ENCODE peak calls at places on chromosomes 13 and 19, in five cellular contexts. One of them, this sample, is unnamed.

GRCh38 chr19:45764947-45765346 is 4.1 kb downstream of the SIX5 start:
- DNase-seq in CD8-positive, alpha-beta T cell: no peak
- DNase-seq in psoas muscle: no peak
- DNase-seq in RWPE1: no peak
- DNase-seq in neural crest cell: no peak
- DNase-seq in this sample: no peak

GRCh38 chr19:42246143-42246868 is 3.9 kb upstream of the GSK3A start:
- DNase-seq in psoas muscle: peak
- DNase-seq in RWPE1: peak
- DNase-seq in neural crest cell: no peak
- DNase-seq in CD8-positive, alpha-beta T cell: no peak
- DNase-seq in this sample: no peak

GRCh38 chr13:40981361-40981760 is 37.8 kb downstream of the ELF1 start:
- DNase-seq in psoas muscle: no peak
- DNase-seq in neural crest cell: no peak
- DNase-seq in CD8-positive, alpha-beta T cell: no peak
- DNase-seq in RWPE1: no peak
- DNase-seq in this sample: no peak

GRCh38 chr19:19539738-19540703 is 2.0 kb downstream of the CILP2 start:
- DNase-seq in neural crest cell: no peak
- DNase-seq in psoas muscle: peak
- DNase-seq in RWPE1: peak
- DNase-seq in CD8-positive, alpha-beta T cell: peak
- DNase-seq in this sample: peak

GRCh38 chr19:40907968-40908735 is 26.1 kb upstream of the CYP2A7 start:
- DNase-seq in psoas muscle: peak
- DNase-seq in CD8-positive, alpha-beta T cell: peak
- DNase-seq in RWPE1: no peak
- DNase-seq in neural crest cell: no peak
- DNase-seq in this sample: no peak

GRCh38 chr19:10260141-10260584 is 8.1 kb downstream of the MRPL4 start:
- DNase-seq in neural crest cell: no peak
- DNase-seq in CD8-positive, alpha-beta T cell: no peak
- DNase-seq in psoas muscle: no peak
- DNase-seq in RWPE1: peak
- DNase-seq in this sample: no peak

GRCh38 chr19:11418166-11418517 is 972 bp downstream of the RGL3 start:
- DNase-seq in RWPE1: no peak
- DNase-seq in CD8-positive, alpha-beta T cell: no peak
- DNase-seq in psoas muscle: no peak
- DNase-seq in neural crest cell: no peak
- DNase-seq in this sample: no peak

GRCh38 chr13:83538636-83539035 is 343.6 kb downstream of the SLITRK1 start:
- DNase-seq in neural crest cell: no peak
- DNase-seq in psoas muscle: no peak
- DNase-seq in CD8-positive, alpha-beta T cell: no peak
- DNase-seq in RWPE1: no peak
- DNase-seq in this sample: no peak

GRCh38 chr13:50999641-51000040 is 90.0 kb downstream of the RNASEH2B start:
- DNase-seq in RWPE1: no peak
- DNase-seq in CD8-positive, alpha-beta T cell: no peak
- DNase-seq in psoas muscle: no peak
- DNase-seq in neural crest cell: no peak
- DNase-seq in this sample: no peak

GRCh38 chr13:111622051-111622531 is 301.6 kb downstream of the TEX29 start:
- DNase-seq in psoas muscle: no peak
- DNase-seq in RWPE1: no peak
- DNase-seq in neural crest cell: no peak
- DNase-seq in CD8-positive, alpha-beta T cell: no peak
- DNase-seq in this sample: no peak

GRCh38 chr13:46361535-46361934 is 25.5 kb downstream of the RUBCNL start:
- DNase-seq in CD8-positive, alpha-beta T cell: no peak
- DNase-seq in neural crest cell: no peak
- DNase-seq in RWPE1: no peak
- DNase-seq in psoas muscle: no peak
- DNase-seq in this sample: no peak

GRCh38 chr19:46499692-46500091 is 4.0 kb upstream of the PNMA8B start:
- DNase-seq in neural crest cell: no peak
- DNase-seq in RWPE1: no peak
- DNase-seq in psoas muscle: no peak
- DNase-seq in CD8-positive, alpha-beta T cell: no peak
- DNase-seq in this sample: no peak

GRCh38 chr13:77752512-77753069 is 55.1 kb downstream of the SLAIN1 start:
- DNase-seq in psoas muscle: no peak
- DNase-seq in CD8-positive, alpha-beta T cell: no peak
- DNase-seq in RWPE1: no peak
- DNase-seq in neural crest cell: no peak
- DNase-seq in this sample: no peak

GRCh38 chr13:112842931-112843391 is 126.1 kb upstream of the MCF2L start:
- DNase-seq in psoas muscle: peak
- DNase-seq in neural crest cell: no peak
- DNase-seq in RWPE1: no peak
- DNase-seq in CD8-positive, alpha-beta T cell: no peak
- DNase-seq in this sample: no peak

GRCh38 chr13:22563272-22563671 is 617.5 kb upstream of the SGCG start:
- DNase-seq in RWPE1: no peak
- DNase-seq in CD8-positive, alpha-beta T cell: no peak
- DNase-seq in psoas muscle: no peak
- DNase-seq in neural crest cell: no peak
- DNase-seq in this sample: no peak

DNA sequence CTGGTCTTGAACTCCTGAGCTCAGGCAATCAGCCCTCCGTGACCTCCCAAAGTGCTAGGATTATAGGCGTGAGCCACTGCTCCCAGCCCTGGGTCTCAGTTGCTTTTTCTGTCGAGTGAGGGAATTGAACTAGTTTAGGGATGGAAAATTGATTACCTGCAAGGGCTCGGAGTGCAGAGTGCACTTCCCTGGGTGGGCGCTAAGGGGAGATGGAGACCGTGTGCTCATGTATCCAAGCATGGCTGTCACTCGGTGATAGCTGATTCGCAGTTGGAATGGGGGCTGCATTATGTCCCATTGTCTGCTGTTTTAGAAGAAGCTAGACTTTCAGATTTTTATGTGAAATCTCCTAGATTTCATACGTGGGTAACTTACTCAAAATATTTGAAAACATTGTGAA is 139.9 kb upstream of the RFC3 start:
- DNase-seq in neural crest cell: no peak
- DNase-seq in psoas muscle: no peak
- DNase-seq in RWPE1: no peak
- DNase-seq in CD8-positive, alpha-beta T cell: no peak
- DNase-seq in this sample: peak
- TF ChIP-seq CTCF in neural crest cell: no peak
- TF ChIP-seq CTCF in psoas muscle: no peak
- TF ChIP-seq CTCF in RWPE1: no peak
- TF ChIP-seq CTCF in CD8-positive, alpha-beta T cell: no peak
- TF ChIP-seq CTCF in this sample: peak

DNA sequence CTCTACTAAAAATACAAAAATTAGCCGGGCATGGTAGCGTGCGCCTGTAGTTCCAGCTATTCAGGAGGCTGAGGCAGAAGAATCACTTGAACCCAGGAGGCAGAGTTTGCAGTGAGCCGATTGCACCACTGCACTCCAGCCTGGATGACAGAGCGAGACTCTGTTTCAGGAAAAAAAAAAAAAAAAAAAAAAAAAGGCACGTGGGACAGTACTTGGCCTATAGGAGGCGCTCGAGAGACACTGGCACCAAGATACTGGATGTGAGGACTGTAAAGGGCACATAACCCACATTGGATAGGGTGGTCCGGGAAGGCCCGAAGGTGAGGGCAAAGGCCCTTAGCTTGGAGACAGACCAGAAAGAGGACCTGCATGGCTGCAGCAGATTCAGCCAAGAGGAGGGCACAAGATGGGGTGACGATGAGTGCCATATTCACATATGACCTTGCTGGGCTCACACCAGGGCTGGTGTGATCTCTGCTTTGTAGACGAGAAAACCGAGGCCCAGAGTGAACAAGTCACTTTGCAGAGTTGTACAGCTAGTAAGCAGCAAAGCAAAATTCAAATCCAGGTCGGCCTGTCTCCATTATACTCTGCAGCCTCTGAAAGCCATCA is 89.4 kb downstream of the DPF1 start:
- DNase-seq in neural crest cell: peak
- DNase-seq in CD8-positive, alpha-beta T cell: no peak
- DNase-seq in RWPE1: no peak
- DNase-seq in psoas muscle: no peak
- DNase-seq in this sample: peak
- TF ChIP-seq CTCF in neural crest cell: peak
- TF ChIP-seq CTCF in CD8-positive, alpha-beta T cell: peak
- TF ChIP-seq CTCF in RWPE1: peak
- TF ChIP-seq CTCF in psoas muscle: peak
- TF ChIP-seq CTCF in this sample: peak

DNA sequence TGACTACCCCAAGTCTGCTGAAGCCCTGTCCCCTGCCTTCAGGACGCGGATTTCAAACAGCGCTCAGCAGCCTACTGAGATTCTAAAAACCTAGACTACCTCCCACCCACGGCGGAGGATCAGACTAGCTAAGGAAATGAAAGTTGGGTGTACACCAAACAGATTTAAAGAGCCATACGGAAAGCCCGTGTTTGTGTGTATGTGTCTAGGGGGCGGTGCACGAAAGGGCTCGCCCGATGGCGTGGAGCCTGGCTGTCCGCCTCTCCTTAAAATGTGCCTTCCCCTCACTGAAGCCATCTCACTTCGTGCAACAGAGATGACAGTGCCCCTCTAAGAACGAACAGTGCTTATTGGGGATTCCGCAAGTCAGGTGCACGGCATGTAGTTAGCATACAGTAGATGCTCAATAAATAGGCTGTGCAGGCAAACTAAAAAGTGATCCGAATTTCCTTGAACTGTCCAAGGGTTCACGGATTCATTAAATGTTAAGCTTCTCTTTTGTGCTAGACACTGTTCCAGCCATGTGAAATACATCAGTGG is 639 bp downstream of the LENG1 start:
- DNase-seq in neural crest cell: no peak
- DNase-seq in psoas muscle: no peak
- DNase-seq in RWPE1: no peak
- DNase-seq in CD8-positive, alpha-beta T cell: no peak
- DNase-seq in this sample: peak
- TF ChIP-seq CTCF in neural crest cell: no peak
- TF ChIP-seq CTCF in psoas muscle: no peak
- TF ChIP-seq CTCF in RWPE1: no peak
- TF ChIP-seq CTCF in CD8-positive, alpha-beta T cell: no peak
- TF ChIP-seq CTCF in this sample: no peak

DNA sequence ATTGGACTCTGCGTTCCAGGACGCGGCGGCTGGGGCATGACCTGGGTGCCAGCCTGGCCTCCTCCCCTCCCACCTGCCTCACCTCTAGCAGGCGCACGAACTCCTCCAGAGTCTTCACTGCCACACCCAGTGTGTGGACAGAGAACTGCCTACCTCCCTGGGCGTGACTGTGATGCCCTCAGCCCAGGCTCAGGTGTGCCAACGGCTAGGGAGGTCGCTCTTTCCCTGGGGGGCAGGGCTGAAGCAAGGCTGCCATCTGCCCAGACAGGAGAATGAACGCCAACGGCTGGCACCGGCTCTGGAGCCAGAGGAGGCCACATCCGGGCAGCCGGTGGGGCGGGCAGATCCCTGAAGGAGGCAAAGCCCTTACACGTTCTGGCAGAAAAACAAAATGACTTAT is 11.3 kb downstream of the NANOS3 start:
- DNase-seq in neural crest cell: no peak
- DNase-seq in RWPE1: no peak
- DNase-seq in psoas muscle: no peak
- DNase-seq in CD8-positive, alpha-beta T cell: no peak
- DNase-seq in this sample: no peak
- TF ChIP-seq CTCF in neural crest cell: no peak
- TF ChIP-seq CTCF in RWPE1: no peak
- TF ChIP-seq CTCF in psoas muscle: no peak
- TF ChIP-seq CTCF in CD8-positive, alpha-beta T cell: no peak
- TF ChIP-seq CTCF in this sample: no peak

DNA sequence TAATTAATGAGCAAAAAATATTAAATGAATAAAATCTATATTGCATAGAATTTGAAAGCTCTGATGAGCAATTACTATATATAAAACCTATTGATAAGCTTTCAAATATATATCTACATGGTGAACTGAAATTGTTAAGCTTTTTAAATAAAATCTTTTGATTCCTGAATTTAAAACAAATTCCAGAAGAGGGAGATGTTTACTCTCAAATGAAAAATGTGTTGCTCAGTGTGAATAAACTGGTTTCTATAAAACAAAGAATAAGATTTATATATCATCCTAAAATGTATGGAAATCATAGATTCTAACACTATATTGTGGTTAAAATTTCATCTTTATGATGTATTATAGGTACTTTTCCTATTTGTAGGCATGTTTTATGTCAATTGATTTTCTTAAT is 171.5 kb upstream of the SLITRK6 start:
- DNase-seq in CD8-positive, alpha-beta T cell: no peak
- DNase-seq in RWPE1: peak
- DNase-seq in neural crest cell: no peak
- DNase-seq in psoas muscle: no peak
- DNase-seq in this sample: no peak
- TF ChIP-seq CTCF in CD8-positive, alpha-beta T cell: no peak
- TF ChIP-seq CTCF in RWPE1: no peak
- TF ChIP-seq CTCF in neural crest cell: peak
- TF ChIP-seq CTCF in psoas muscle: no peak
- TF ChIP-seq CTCF in this sample: no peak

GRCh38 chr13:29800687-29801086 is 49.7 kb downstream of the UBL3 start:
- DNase-seq in neural crest cell: no peak
- DNase-seq in psoas muscle: no peak
- DNase-seq in CD8-positive, alpha-beta T cell: no peak
- DNase-seq in RWPE1: no peak
- DNase-seq in this sample: no peak

GRCh38 chr13:29802621-29803020 is 47.8 kb downstream of the UBL3 start:
- DNase-seq in psoas muscle: no peak
- DNase-seq in neural crest cell: no peak
- DNase-seq in RWPE1: no peak
- DNase-seq in CD8-positive, alpha-beta T cell: no peak
- DNase-seq in this sample: no peak

GRCh38 chr13:29801102-29801501 is 49.3 kb downstream of the UBL3 start:
- DNase-seq in psoas muscle: no peak
- DNase-seq in neural crest cell: no peak
- DNase-seq in CD8-positive, alpha-beta T cell: no peak
- DNase-seq in RWPE1: no peak
- DNase-seq in this sample: no peak

GRCh38 chr13:29803221-29803620 is 47.2 kb downstream of the UBL3 start:
- DNase-seq in CD8-positive, alpha-beta T cell: no peak
- DNase-seq in RWPE1: no peak
- DNase-seq in psoas muscle: no peak
- DNase-seq in neural crest cell: no peak
- DNase-seq in this sample: no peak

GRCh38 chr13:29801737-29802305 is 48.6 kb downstream of the UBL3 start:
- DNase-seq in CD8-positive, alpha-beta T cell: no peak
- DNase-seq in RWPE1: no peak
- DNase-seq in psoas muscle: no peak
- DNase-seq in neural crest cell: no peak
- DNase-seq in this sample: no peak
- TF ChIP-seq CTCF in CD8-positive, alpha-beta T cell: no peak
- TF ChIP-seq CTCF in RWPE1: no peak
- TF ChIP-seq CTCF in psoas muscle: no peak
- TF ChIP-seq CTCF in neural crest cell: no peak
- TF ChIP-seq CTCF in this sample: peak

GRCh38 chr19:58181902-58182576 is 822 bp upstream of the ZNF274 start:
- DNase-seq in neural crest cell: peak
- DNase-seq in RWPE1: no peak
- DNase-seq in psoas muscle: peak
- DNase-seq in CD8-positive, alpha-beta T cell: peak
- DNase-seq in this sample: no peak
- TF ChIP-seq CTCF in neural crest cell: peak
- TF ChIP-seq CTCF in RWPE1: peak
- TF ChIP-seq CTCF in psoas muscle: peak
- TF ChIP-seq CTCF in CD8-positive, alpha-beta T cell: peak
- TF ChIP-seq CTCF in this sample: peak

GRCh38 chr19:12938536-12939291 is at the start of gene CALR:
- DNase-seq in RWPE1: no peak
- DNase-seq in psoas muscle: peak
- DNase-seq in CD8-positive, alpha-beta T cell: no peak
- DNase-seq in neural crest cell: no peak
- DNase-seq in this sample: no peak
- TF ChIP-seq CTCF in RWPE1: no peak
- TF ChIP-seq CTCF in psoas muscle: peak
- TF ChIP-seq CTCF in CD8-positive, alpha-beta T cell: no peak
- TF ChIP-seq CTCF in neural crest cell: peak
- TF ChIP-seq CTCF in this sample: no peak

This sample was measured in GM12864.